ENCODE peak calls at places on chromosome 22, in seven cellular contexts. One of them, this sample, is unnamed.

GRCh38 chr22:50473088-50473487 is 1.7 kb downstream of the SBF1 start:
- DNase-seq in T-helper 17 cell: peak; percentile 47
- DNase-seq in stimulated activated CD4-positive, alpha-beta T cell treated with anti-CD3 and anti-CD28 coated beads, Interleukin-2, amount 100 ng/mL, for 24 hours: peak; percentile 48
- DNase-seq in HTR-8/SVneo: no peak
- DNase-seq in CD4-positive, alpha-beta memory T cell: peak; percentile 50
- DNase-seq in endothelial cell: no peak
- DNase-seq in psoas muscle: no peak
- DNase-seq in this sample: no peak

GRCh38 chr22:47622541-47622940 is 860.1 kb downstream of the TBC1D22A start:
- DNase-seq in psoas muscle: no peak
- DNase-seq in stimulated activated CD4-positive, alpha-beta T cell treated with anti-CD3 and anti-CD28 coated beads, Interleukin-2, amount 100 ng/mL, for 24 hours: no peak
- DNase-seq in endothelial cell: no peak
- DNase-seq in CD4-positive, alpha-beta memory T cell: no peak
- DNase-seq in HTR-8/SVneo: no peak
- DNase-seq in T-helper 17 cell: no peak
- DNase-seq in this sample: no peak

GRCh38 chr22:30325724-30326703 is 727 bp downstream of the TBC1D10A start:
- DNase-seq in stimulated activated CD4-positive, alpha-beta T cell treated with anti-CD3 and anti-CD28 coated beads, Interleukin-2, amount 100 ng/mL, for 24 hours: peak; percentile 41
- DNase-seq in CD4-positive, alpha-beta memory T cell: peak; percentile 15
- DNase-seq in endothelial cell: no peak
- DNase-seq in HTR-8/SVneo: no peak
- DNase-seq in T-helper 17 cell: no peak
- DNase-seq in psoas muscle: peak; percentile 38
- DNase-seq in this sample: no peak

GRCh38 chr22:37535159-37535558 is 15.9 kb upstream of the CARD10 start:
- DNase-seq in stimulated activated CD4-positive, alpha-beta T cell treated with anti-CD3 and anti-CD28 coated beads, Interleukin-2, amount 100 ng/mL, for 24 hours: no peak
- DNase-seq in endothelial cell: no peak
- DNase-seq in CD4-positive, alpha-beta memory T cell: no peak
- DNase-seq in T-helper 17 cell: no peak
- DNase-seq in HTR-8/SVneo: no peak
- DNase-seq in psoas muscle: no peak
- DNase-seq in this sample: no peak

GRCh38 chr22:17199131-17199731 is 20.0 kb downstream of the ADA2 start:
- DNase-seq in stimulated activated CD4-positive, alpha-beta T cell treated with anti-CD3 and anti-CD28 coated beads, Interleukin-2, amount 100 ng/mL, for 24 hours: no peak
- DNase-seq in CD4-positive, alpha-beta memory T cell: no peak
- DNase-seq in HTR-8/SVneo: no peak
- DNase-seq in psoas muscle: peak; percentile 45
- DNase-seq in T-helper 17 cell: no peak
- DNase-seq in endothelial cell: peak; percentile 68
- DNase-seq in this sample: no peak

GRCh38 chr22:39808087-39808486 is 85.5 kb downstream of the ENTHD1 start:
- DNase-seq in psoas muscle: no peak
- DNase-seq in endothelial cell: no peak
- DNase-seq in CD4-positive, alpha-beta memory T cell: peak; percentile 4
- DNase-seq in T-helper 17 cell: no peak
- DNase-seq in HTR-8/SVneo: peak; percentile 5
- DNase-seq in stimulated activated CD4-positive, alpha-beta T cell treated with anti-CD3 and anti-CD28 coated beads, Interleukin-2, amount 100 ng/mL, for 24 hours: peak; percentile 30
- DNase-seq in this sample: no peak

GRCh38 chr22:24730864-24731263 is 43.7 kb downstream of the PIWIL3 start:
- DNase-seq in stimulated activated CD4-positive, alpha-beta T cell treated with anti-CD3 and anti-CD28 coated beads, Interleukin-2, amount 100 ng/mL, for 24 hours: no peak
- DNase-seq in endothelial cell: no peak
- DNase-seq in HTR-8/SVneo: no peak
- DNase-seq in T-helper 17 cell: no peak
- DNase-seq in CD4-positive, alpha-beta memory T cell: no peak
- DNase-seq in psoas muscle: no peak
- DNase-seq in this sample: no peak

GRCh38 chr22:21612858-21613257 is 17.0 kb downstream of the YDJC start:
- DNase-seq in HTR-8/SVneo: no peak
- DNase-seq in T-helper 17 cell: no peak
- DNase-seq in CD4-positive, alpha-beta memory T cell: no peak
- DNase-seq in psoas muscle: no peak
- DNase-seq in stimulated activated CD4-positive, alpha-beta T cell treated with anti-CD3 and anti-CD28 coated beads, Interleukin-2, amount 100 ng/mL, for 24 hours: no peak
- DNase-seq in endothelial cell: no peak
- DNase-seq in this sample: no peak

GRCh38 chr22:29481265-29482000 is 1.4 kb downstream of the NEFH start:
- DNase-seq in T-helper 17 cell: no peak
- DNase-seq in psoas muscle: peak; percentile 27
- DNase-seq in endothelial cell: peak; percentile 25
- DNase-seq in CD4-positive, alpha-beta memory T cell: no peak
- DNase-seq in HTR-8/SVneo: no peak
- DNase-seq in stimulated activated CD4-positive, alpha-beta T cell treated with anti-CD3 and anti-CD28 coated beads, Interleukin-2, amount 100 ng/mL, for 24 hours: no peak
- DNase-seq in this sample: no peak

GRCh38 chr22:38267086-38267485 is 5.7 kb downstream of the TMEM184B start:
- DNase-seq in HTR-8/SVneo: no peak
- DNase-seq in psoas muscle: no peak
- DNase-seq in endothelial cell: no peak
- DNase-seq in stimulated activated CD4-positive, alpha-beta T cell treated with anti-CD3 and anti-CD28 coated beads, Interleukin-2, amount 100 ng/mL, for 24 hours: peak; percentile 46
- DNase-seq in T-helper 17 cell: peak; percentile 43
- DNase-seq in CD4-positive, alpha-beta memory T cell: peak; percentile 81
- DNase-seq in this sample: no peak

GRCh38 chr22:37999640-38000272 is 15.4 kb upstream of the SOX10 start:
- DNase-seq in endothelial cell: no peak
- DNase-seq in T-helper 17 cell: no peak
- DNase-seq in psoas muscle: peak; percentile 79
- DNase-seq in CD4-positive, alpha-beta memory T cell: no peak
- DNase-seq in HTR-8/SVneo: peak; percentile 65
- DNase-seq in stimulated activated CD4-positive, alpha-beta T cell treated with anti-CD3 and anti-CD28 coated beads, Interleukin-2, amount 100 ng/mL, for 24 hours: no peak
- DNase-seq in this sample: no peak

GRCh38 chr22:43331064-43331435 is 12.1 kb downstream of the SCUBE1 start:
- DNase-seq in stimulated activated CD4-positive, alpha-beta T cell treated with anti-CD3 and anti-CD28 coated beads, Interleukin-2, amount 100 ng/mL, for 24 hours: no peak
- DNase-seq in endothelial cell: no peak
- DNase-seq in HTR-8/SVneo: no peak
- DNase-seq in CD4-positive, alpha-beta memory T cell: no peak
- DNase-seq in T-helper 17 cell: no peak
- DNase-seq in psoas muscle: no peak
- DNase-seq in this sample: no peak

GRCh38 chr22:31488988-31489617 is 539 bp downstream of the EIF4ENIF1 start:
- DNase-seq in CD4-positive, alpha-beta memory T cell: peak; percentile 9
- DNase-seq in HTR-8/SVneo: no peak
- DNase-seq in stimulated activated CD4-positive, alpha-beta T cell treated with anti-CD3 and anti-CD28 coated beads, Interleukin-2, amount 100 ng/mL, for 24 hours: peak; percentile 43
- DNase-seq in psoas muscle: peak; percentile 39
- DNase-seq in T-helper 17 cell: no peak
- DNase-seq in endothelial cell: peak; percentile 65
- DNase-seq in this sample: peak; percentile 42

GRCh38 chr22:22565991-22566390 is 6.9 kb upstream of the PRAME start:
- DNase-seq in HTR-8/SVneo: no peak
- DNase-seq in CD4-positive, alpha-beta memory T cell: no peak
- DNase-seq in stimulated activated CD4-positive, alpha-beta T cell treated with anti-CD3 and anti-CD28 coated beads, Interleukin-2, amount 100 ng/mL, for 24 hours: no peak
- DNase-seq in endothelial cell: no peak
- DNase-seq in psoas muscle: no peak
- DNase-seq in T-helper 17 cell: no peak
- DNase-seq in this sample: no peak

GRCh38 chr22:29635734-29636357 is 32.4 kb downstream of the NF2 start:
- DNase-seq in CD4-positive, alpha-beta memory T cell: peak; percentile 15
- DNase-seq in HTR-8/SVneo: peak; percentile 25
- DNase-seq in stimulated activated CD4-positive, alpha-beta T cell treated with anti-CD3 and anti-CD28 coated beads, Interleukin-2, amount 100 ng/mL, for 24 hours: no peak
- DNase-seq in T-helper 17 cell: no peak
- DNase-seq in psoas muscle: no peak
- DNase-seq in endothelial cell: no peak
- DNase-seq in this sample: no peak

GRCh38 chr22:17726561-17727243 is 47.6 kb downstream of the BID start:
- DNase-seq in HTR-8/SVneo: no peak
- DNase-seq in psoas muscle: no peak
- DNase-seq in T-helper 17 cell: no peak
- DNase-seq in CD4-positive, alpha-beta memory T cell: no peak
- DNase-seq in stimulated activated CD4-positive, alpha-beta T cell treated with anti-CD3 and anti-CD28 coated beads, Interleukin-2, amount 100 ng/mL, for 24 hours: no peak
- DNase-seq in endothelial cell: no peak
- DNase-seq in this sample: no peak

GRCh38 chr22:32661296-32661695 is 140.2 kb upstream of the TIMP3 start:
- DNase-seq in T-helper 17 cell: no peak
- DNase-seq in psoas muscle: peak; percentile 73
- DNase-seq in stimulated activated CD4-positive, alpha-beta T cell treated with anti-CD3 and anti-CD28 coated beads, Interleukin-2, amount 100 ng/mL, for 24 hours: no peak
- DNase-seq in HTR-8/SVneo: peak; percentile 28
- DNase-seq in CD4-positive, alpha-beta memory T cell: no peak
- DNase-seq in endothelial cell: no peak
- DNase-seq in this sample: no peak

GRCh38 chr22:29689872-29690213 is 30.0 kb upstream of the CABP7 start:
- DNase-seq in HTR-8/SVneo: no peak
- DNase-seq in psoas muscle: peak; percentile 67
- DNase-seq in T-helper 17 cell: no peak
- DNase-seq in endothelial cell: peak; percentile 77
- DNase-seq in stimulated activated CD4-positive, alpha-beta T cell treated with anti-CD3 and anti-CD28 coated beads, Interleukin-2, amount 100 ng/mL, for 24 hours: peak; percentile 46
- DNase-seq in CD4-positive, alpha-beta memory T cell: peak; percentile 21
- DNase-seq in this sample: no peak

GRCh38 chr22:22218302-22218701 is 26.3 kb upstream of the VPREB1 start:
- DNase-seq in CD4-positive, alpha-beta memory T cell: no peak
- DNase-seq in T-helper 17 cell: no peak
- DNase-seq in psoas muscle: no peak
- DNase-seq in HTR-8/SVneo: no peak
- DNase-seq in endothelial cell: no peak
- DNase-seq in stimulated activated CD4-positive, alpha-beta T cell treated with anti-CD3 and anti-CD28 coated beads, Interleukin-2, amount 100 ng/mL, for 24 hours: no peak
- DNase-seq in this sample: no peak

GRCh38 chr22:38570841-38571364 is 920 bp upstream of the DMC1 start:
- DNase-seq in stimulated activated CD4-positive, alpha-beta T cell treated with anti-CD3 and anti-CD28 coated beads, Interleukin-2, amount 100 ng/mL, for 24 hours: peak; percentile 37
- DNase-seq in psoas muscle: peak; percentile 22
- DNase-seq in endothelial cell: peak; percentile 15
- DNase-seq in HTR-8/SVneo: no peak
- DNase-seq in T-helper 17 cell: peak; percentile 21
- DNase-seq in CD4-positive, alpha-beta memory T cell: peak; percentile 37
- DNase-seq in this sample: peak; percentile 37